ENCODE peak calls at places on chromosome 6, in six cellular contexts. T, A, N, K, M and U are unnamed samples.

GRCh38 chr6:12150812-12151432 is 138.8 kb downstream of the HIVEP1 start:
- DNase-seq in T (no peak), A (no peak), N (no peak), K (no peak), M (peak; percentile 53), U (peak; percentile 24)

GRCh38 chr6:1856381-1856780 is 246.7 kb downstream of the FOXC1 start:
- DNase-seq in T (peak; percentile 69), A (peak; percentile 39), N (no peak), K (peak; percentile 17), M (peak; percentile 81), U (peak; percentile 91)

GRCh38 chr6:74671558-74672025 is 534.3 kb downstream of the COL12A1 start:
- DNase-seq in T (peak; percentile 80), A (no peak), N (no peak), K (peak; percentile 97), M (no peak), U (no peak)

GRCh38 chr6:1263039-1263849 is 48.7 kb upstream of the FOXQ1 start:
- DNase-seq in T (peak; percentile 41), A (no peak), N (no peak), K (peak; percentile 6), M (no peak), U (no peak)

GRCh38 chr6:112879920-112880413 is 532.8 kb downstream of the RFPL4B start:
- DNase-seq in T (peak; percentile 39), A (no peak), N (peak; percentile 72), K (peak; percentile 8), M (peak; percentile 21), U (no peak)

GRCh38 chr6:137646506-137646905 is 152.3 kb upstream of the OLIG3 start:
- DNase-seq in T (no peak), A (no peak), N (no peak), K (no peak), M (no peak), U (no peak)

GRCh38 chr6:167697316-167697715 is 129.4 kb upstream of the AFDN start:
- DNase-seq in T (peak; percentile 56), A (no peak), N (no peak), K (no peak), M (no peak), U (peak; percentile 24)

GRCh38 chr6:52925919-52926792 is 16.7 kb upstream of the GSTA3 start:
- DNase-seq in T (no peak), A (no peak), N (no peak), K (no peak), M (no peak), U (no peak)

GRCh38 chr6:148881593-148882311 is 134.9 kb downstream of the UST start:
- DNase-seq in T (no peak), A (no peak), N (no peak), K (no peak), M (no peak), U (no peak)

GRCh38 chr6:118263929-118264486 is 284.1 kb upstream of the PLN start:
- DNase-seq in T (peak; percentile 58), A (no peak), N (no peak), K (peak; percentile 8), M (no peak), U (peak; percentile 68)

GRCh38 chr6:125906158-125906998 is 50.2 kb upstream of the HINT3 start:
- DNase-seq in T (peak; percentile 62), A (no peak), N (no peak), K (no peak), M (peak; percentile 76), U (peak; percentile 66)

GRCh38 chr6:71982385-71982784 is 96.0 kb downstream of the RIMS1 start:
- DNase-seq in T (no peak), A (no peak), N (no peak), K (no peak), M (no peak), U (no peak)

GRCh38 chr6:113629940-113630339 is 227.2 kb upstream of the MARCKS start:
- DNase-seq in T (no peak), A (no peak), N (no peak), K (no peak), M (no peak), U (no peak)

GRCh38 chr6:125868996-125869395 is 78.2 kb downstream of the NCOA7 start:
- DNase-seq in T (peak; percentile 27), A (peak; percentile 20), N (no peak), K (no peak), M (no peak), U (no peak)

GRCh38 chr6:162999575-163000285 is 272.0 kb downstream of the PACRG start:
- DNase-seq in T (peak; percentile 61), A (no peak), N (no peak), K (peak; percentile 92), M (no peak), U (no peak)

GRCh38 chr6:137736048-137736846 is 130.8 kb upstream of the TNFAIP3 start:
- DNase-seq in T (no peak), A (no peak), N (no peak), K (peak; percentile 34), M (no peak), U (no peak)

GRCh38 chr6:28378644-28379043 is 20.9 kb downstream of the ZSCAN12 start:
- DNase-seq in T (no peak), A (no peak), N (no peak), K (no peak), M (no peak), U (no peak)

GRCh38 chr6:28377879-28378278 is 21.7 kb downstream of the ZSCAN12 start:
- DNase-seq in T (no peak), A (no peak), N (no peak), K (no peak), M (peak; percentile 22), U (no peak)

GRCh38 chr6:28383235-28384142 is 16.1 kb downstream of the ZSCAN12 start:
- DNase-seq in T (peak; percentile 92), A (peak; percentile 80), N (peak; percentile 91), K (peak; percentile 76), M (peak; percentile 92), U (peak; percentile 51)

GRCh38 chr6:28384143-28384533 is 15.4 kb downstream of the ZSCAN12 start:
- DNase-seq in T (no peak), A (no peak), N (no peak), K (no peak), M (no peak), U (no peak)

GRCh38 chr6:28380381-28380780 is 19.2 kb downstream of the ZSCAN12 start:
- DNase-seq in T (no peak), A (no peak), N (no peak), K (peak; percentile 3), M (no peak), U (no peak)
- H3K4me3 ChIP-seq in T (no peak overlapping the region), A (no peak overlapping the region), N (no peak overlapping the region), K (no peak overlapping the region), M (no peak overlapping the region), U (no peak overlapping the region)

GRCh38 chr6:36351152-36351571 is 14.5 kb upstream of the BNIP5 start:
- DNase-seq in T (peak; percentile 91), A (peak; percentile 41), N (no peak), K (peak; percentile 88), M (no peak), U (no peak)
- H3K27ac ChIP-seq in T (peak overlapping the region; percentile 65), A (peak overlapping the region; percentile 87), N (no peak overlapping the region), K (peak overlapping the region; percentile 96), M (no peak overlapping the region), U (no peak overlapping the region)

GRCh38 chr6:111379302-111379701 is 103.7 kb downstream of the REV3L start:
- DNase-seq in T (no peak), A (no peak), N (no peak), K (no peak), M (no peak), U (no peak)
- H3K36me3 ChIP-seq in T (peaks cover 45% of the 10 kb centered on the region), A (no peaks in the 10 kb centered on the region), N (peaks cover 2% of the 10 kb centered on the region), K (peaks cover 16% of the 10 kb centered on the region), M (no peaks in the 10 kb centered on the region), U (peaks cover 54% of the 10 kb centered on the region)

DNA sequence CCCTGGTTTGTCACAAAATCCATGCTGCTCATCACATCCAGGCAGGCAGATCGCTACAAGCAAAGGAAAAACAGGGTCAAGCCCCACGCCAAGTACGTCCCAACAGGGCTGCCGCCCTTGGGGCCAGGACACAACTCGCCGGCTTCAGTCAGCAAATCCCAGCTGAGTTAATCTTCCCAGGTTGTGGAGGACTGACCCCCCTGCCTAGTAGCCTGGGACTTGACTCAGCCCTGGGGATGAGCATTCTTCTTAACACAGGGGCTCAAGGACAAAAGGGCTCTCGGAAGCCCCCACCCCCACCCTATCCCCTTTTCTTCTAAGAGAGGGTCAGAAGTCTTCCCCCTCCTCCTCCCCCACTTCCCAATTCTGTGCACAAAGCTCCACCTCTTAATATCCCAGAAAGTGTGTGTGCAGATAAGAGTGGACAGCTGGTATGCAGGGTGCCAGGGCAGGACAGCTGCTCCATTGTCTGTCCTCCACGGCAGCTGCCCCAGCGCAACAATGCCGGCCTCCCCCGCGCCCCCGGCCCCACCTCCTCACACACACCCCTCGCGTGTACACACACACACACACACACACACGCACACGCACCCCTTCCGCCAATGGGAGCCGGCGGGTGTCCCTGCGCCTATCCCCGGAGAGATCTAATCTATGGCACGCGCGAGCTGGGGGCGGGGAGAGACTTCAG is 4.5 kb downstream of the DLL1 start:
- DNase-seq in T (peak; percentile 87), A (no peak), N (peak; percentile 85), K (peak; percentile 18), M (peak; percentile 60), U (peak; percentile 80)
- H3K4me3 ChIP-seq in T (no peak overlapping the region), A (no peak overlapping the region), N (no peak overlapping the region), K (no peak overlapping the region), M (no peak overlapping the region), U (peak overlapping the region; percentile 3)

DNA sequence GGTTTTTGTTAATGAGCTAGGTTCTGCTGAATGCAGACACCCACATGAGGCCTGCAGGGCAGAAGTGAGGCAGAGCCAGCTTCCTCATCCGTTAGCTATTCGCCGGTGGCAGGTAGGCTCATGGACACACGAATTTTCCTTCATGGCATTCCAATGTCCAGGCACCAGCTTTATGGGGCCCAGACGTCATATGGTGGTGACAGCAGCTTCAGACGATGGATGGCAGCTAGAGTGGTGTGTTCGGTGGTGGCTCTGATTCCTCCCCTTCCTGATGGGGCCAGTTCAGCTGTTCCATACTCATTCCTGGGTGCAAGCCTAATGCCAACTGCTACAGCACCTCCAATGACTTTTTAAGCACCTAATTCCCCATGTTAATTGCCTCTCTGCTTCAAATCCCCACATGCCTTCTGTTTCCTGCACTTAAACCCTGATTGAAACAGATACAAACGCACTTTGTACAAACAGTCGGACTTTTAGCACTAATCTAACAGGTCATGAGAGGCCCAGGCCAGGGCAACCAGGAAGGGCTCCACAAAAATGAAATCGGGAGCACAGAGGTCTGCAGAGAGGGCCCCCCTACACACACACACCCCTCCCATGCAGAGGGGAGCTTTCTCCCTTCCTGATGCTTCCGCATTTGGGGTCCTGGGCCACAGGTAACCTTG is 35.7 kb upstream of the MLN start:
- DNase-seq in T (no peak), A (no peak), N (no peak), K (no peak), M (no peak), U (no peak)
- H3K27ac ChIP-seq in T (no peak overlapping the region), A (no peak overlapping the region), N (no peak overlapping the region), K (peak overlapping the region; percentile 20), M (no peak overlapping the region), U (peak overlapping the region; percentile 58)

DNA sequence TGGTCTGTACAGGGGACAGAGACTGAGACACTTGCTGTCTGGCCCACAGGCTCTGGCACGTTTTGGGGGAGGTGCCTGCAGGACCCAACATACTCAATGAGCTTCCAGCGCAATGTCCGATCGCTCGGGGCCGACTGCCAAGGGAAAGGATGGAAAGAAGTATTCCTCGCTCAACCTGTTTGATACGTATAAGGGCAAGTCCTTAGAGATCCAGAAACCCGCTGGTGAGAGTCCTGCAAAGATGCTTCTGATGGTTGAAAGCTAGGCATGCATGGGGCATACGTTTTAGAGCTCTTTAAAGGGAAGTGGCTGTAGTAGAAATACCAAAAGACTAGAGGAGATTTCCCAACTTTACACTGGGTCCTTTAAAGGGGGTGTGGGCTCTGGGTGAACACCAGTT is 2.2 kb downstream of the PRRC2A start:
- DNase-seq in T (no peak), A (no peak), N (no peak), K (no peak), M (no peak), U (no peak)
- H3K36me3 ChIP-seq in T (peaks cover 47% of the 10 kb centered on the region), A (no peaks in the 10 kb centered on the region), N (peaks cover 42% of the 10 kb centered on the region), K (peaks cover 38% of the 10 kb centered on the region), M (peaks cover 21% of the 10 kb centered on the region), U (peaks cover 62% of the 10 kb centered on the region)